ENCODE peak calls at places on chromosomes 4 and X, in six cellular contexts. One of them, this sample, is unnamed.

GRCh38 chr4:114886761-114887160 is 226.7 kb downstream of the NDST4 start:
- DNase-seq in OCI-LY7: no peak
- DNase-seq in AG09309: no peak
- DNase-seq in PC-9: no peak
- DNase-seq in ovary: no peak
- DNase-seq in hepatocyte: no peak
- DNase-seq in this sample: no peak

GRCh38 chr4:150209140-150209829 is 131.0 kb downstream of the DCLK2 start:
- DNase-seq in OCI-LY7: peak
- DNase-seq in ovary: peak
- DNase-seq in AG09309: peak
- DNase-seq in PC-9: peak
- DNase-seq in hepatocyte: peak
- DNase-seq in this sample: no peak

GRCh38 chr4:3421470-3421869 is 20.3 kb upstream of the HGFAC start:
- DNase-seq in OCI-LY7: no peak
- DNase-seq in hepatocyte: no peak
- DNase-seq in PC-9: no peak
- DNase-seq in ovary: no peak
- DNase-seq in AG09309: no peak
- DNase-seq in this sample: no peak

GRCh38 chr4:41216294-41217019 is 2.1 kb upstream of the APBB2 start:
- DNase-seq in ovary: peak
- DNase-seq in hepatocyte: peak
- DNase-seq in PC-9: peak
- DNase-seq in AG09309: no peak
- DNase-seq in OCI-LY7: peak
- DNase-seq in this sample: no peak

GRCh38 chr4:94827481-94828110 is 69.8 kb downstream of the BMPR1B start:
- DNase-seq in ovary: no peak
- DNase-seq in OCI-LY7: no peak
- DNase-seq in PC-9: peak
- DNase-seq in AG09309: peak
- DNase-seq in hepatocyte: peak
- DNase-seq in this sample: peak

GRCh38 chrX:9131066-9131465 is 97.1 kb upstream of the FAM9B start:
- DNase-seq in AG09309: no peak
- DNase-seq in OCI-LY7: no peak
- DNase-seq in PC-9: no peak
- DNase-seq in ovary: no peak
- DNase-seq in hepatocyte: no peak
- DNase-seq in this sample: no peak

GRCh38 chr4:141909541-141909940 is 273.2 kb downstream of the IL15 start:
- DNase-seq in ovary: no peak
- DNase-seq in AG09309: peak
- DNase-seq in OCI-LY7: no peak
- DNase-seq in PC-9: no peak
- DNase-seq in hepatocyte: no peak
- DNase-seq in this sample: peak

GRCh38 chr4:73709461-73710033 is 30.8 kb upstream of the CXCL8 start:
- DNase-seq in hepatocyte: no peak
- DNase-seq in PC-9: no peak
- DNase-seq in OCI-LY7: no peak
- DNase-seq in ovary: no peak
- DNase-seq in AG09309: no peak
- DNase-seq in this sample: no peak

GRCh38 chr4:185128272-185129119 is 14.6 kb upstream of the SLC25A4 start:
- DNase-seq in ovary: peak
- DNase-seq in PC-9: peak
- DNase-seq in OCI-LY7: no peak
- DNase-seq in AG09309: no peak
- DNase-seq in hepatocyte: peak
- DNase-seq in this sample: no peak

GRCh38 chr4:86334020-86334750 is 25.7 kb downstream of the MAPK10 start:
- DNase-seq in OCI-LY7: no peak
- DNase-seq in ovary: no peak
- DNase-seq in hepatocyte: no peak
- DNase-seq in AG09309: no peak
- DNase-seq in PC-9: no peak
- DNase-seq in this sample: no peak

GRCh38 chrX:31126205-31126604 is 54.4 kb upstream of the FTHL17 start:
- DNase-seq in PC-9: no peak
- DNase-seq in AG09309: no peak
- DNase-seq in hepatocyte: no peak
- DNase-seq in OCI-LY7: no peak
- DNase-seq in ovary: no peak
- DNase-seq in this sample: no peak

GRCh38 chrX:8726031-8726652 is 5.8 kb downstream of the ANOS1 start:
- DNase-seq in hepatocyte: no peak
- DNase-seq in OCI-LY7: no peak
- DNase-seq in PC-9: peak
- DNase-seq in ovary: no peak
- DNase-seq in AG09309: no peak
- DNase-seq in this sample: no peak

GRCh38 chr4:52931238-52931637 is 69.1 kb downstream of the RASL11B start:
- DNase-seq in OCI-LY7: no peak
- DNase-seq in AG09309: no peak
- DNase-seq in PC-9: no peak
- DNase-seq in ovary: no peak
- DNase-seq in hepatocyte: no peak
- DNase-seq in this sample: no peak

GRCh38 chr4:2662598-2662997 is 93.5 kb downstream of the TNIP2 start:
- DNase-seq in AG09309: peak
- DNase-seq in ovary: no peak
- DNase-seq in OCI-LY7: no peak
- DNase-seq in PC-9: no peak
- DNase-seq in hepatocyte: no peak
- DNase-seq in this sample: peak

GRCh38 chr4:53455766-53456165 is 78.3 kb downstream of the FIP1L1 start:
- DNase-seq in AG09309: no peak
- DNase-seq in hepatocyte: peak
- DNase-seq in PC-9: no peak
- DNase-seq in ovary: no peak
- DNase-seq in OCI-LY7: no peak
- DNase-seq in this sample: no peak

GRCh38 chr4:88018471-88018870 is 11.0 kb downstream of the PKD2 start:
- DNase-seq in PC-9: no peak
- DNase-seq in OCI-LY7: no peak
- DNase-seq in hepatocyte: no peak
- DNase-seq in AG09309: no peak
- DNase-seq in ovary: no peak
- DNase-seq in this sample: peak

GRCh38 chr4:179867300-179867878 is 2375.8 kb upstream of the TENM3 start:
- DNase-seq in PC-9: peak
- DNase-seq in AG09309: no peak
- DNase-seq in OCI-LY7: peak
- DNase-seq in hepatocyte: peak
- DNase-seq in ovary: no peak
- DNase-seq in this sample: no peak

GRCh38 chrX:23644744-23645143 is 22.5 kb upstream of the PRDX4 start:
- DNase-seq in hepatocyte: no peak
- DNase-seq in PC-9: no peak
- DNase-seq in ovary: peak
- DNase-seq in AG09309: no peak
- DNase-seq in OCI-LY7: no peak
- DNase-seq in this sample: no peak

GRCh38 chrX:21487832-21488231 is 113.6 kb downstream of the CNKSR2 start:
- DNase-seq in hepatocyte: peak
- DNase-seq in OCI-LY7: no peak
- DNase-seq in PC-9: peak
- DNase-seq in AG09309: no peak
- DNase-seq in ovary: no peak
- DNase-seq in this sample: no peak

GRCh38 chr4:77652237-77652897 is 46.7 kb downstream of the CXCL13 start:
- DNase-seq in ovary: no peak
- DNase-seq in hepatocyte: peak
- DNase-seq in AG09309: no peak
- DNase-seq in OCI-LY7: no peak
- DNase-seq in PC-9: no peak
- DNase-seq in this sample: no peak

GRCh38 chrX:152926279-152926678 is 28.4 kb downstream of the ZNF185 start:
- DNase-seq in AG09309: no peak
- DNase-seq in hepatocyte: peak
- DNase-seq in ovary: no peak
- DNase-seq in OCI-LY7: peak
- DNase-seq in PC-9: peak
- DNase-seq in this sample: no peak

GRCh38 chr4:26753642-26754041 is 107.0 kb upstream of the STIM2 start:
- DNase-seq in PC-9: no peak
- DNase-seq in ovary: peak
- DNase-seq in hepatocyte: peak
- DNase-seq in AG09309: peak
- DNase-seq in OCI-LY7: no peak
- DNase-seq in this sample: no peak

GRCh38 chr4:124542021-124542420 is 170.5 kb downstream of the ANKRD50 start:
- DNase-seq in OCI-LY7: no peak
- DNase-seq in ovary: no peak
- DNase-seq in hepatocyte: no peak
- DNase-seq in PC-9: no peak
- DNase-seq in AG09309: no peak
- DNase-seq in this sample: no peak

GRCh38 chr4:91840359-91840758 is 463.4 kb upstream of the GRID2 start:
- DNase-seq in hepatocyte: peak
- DNase-seq in AG09309: no peak
- DNase-seq in ovary: no peak
- DNase-seq in OCI-LY7: no peak
- DNase-seq in PC-9: no peak
- DNase-seq in this sample: no peak

DNA sequence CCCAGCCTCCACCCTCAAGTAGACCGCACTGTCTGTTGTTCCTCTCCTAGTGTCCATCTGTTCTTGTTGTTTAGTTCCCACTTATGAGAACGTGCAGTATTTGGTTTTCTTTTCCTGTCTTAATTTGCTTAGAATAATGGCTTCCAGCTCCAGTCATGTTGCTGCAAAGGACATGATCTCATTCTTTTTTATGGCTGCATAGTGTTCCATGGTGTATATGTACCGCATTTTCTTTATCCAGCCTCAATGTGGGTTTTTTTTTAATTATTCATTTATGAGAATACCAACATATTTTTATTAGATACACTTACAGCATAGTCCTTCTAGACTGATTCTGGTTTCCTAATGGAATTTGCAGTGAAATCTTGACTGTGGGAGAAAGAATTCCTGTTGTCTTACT is 1.3 kb downstream of the VMA21 start:
- DNase-seq in ovary: no peak
- DNase-seq in PC-9: no peak
- DNase-seq in OCI-LY7: peak
- DNase-seq in hepatocyte: no peak
- DNase-seq in AG09309: no peak
- DNase-seq in this sample: no peak
- H3K4me3 ChIP-seq in ovary: no peak
- H3K4me3 ChIP-seq in PC-9: peak
- H3K4me3 ChIP-seq in OCI-LY7: peak
- H3K4me3 ChIP-seq in hepatocyte: no peak
- H3K4me3 ChIP-seq in AG09309: no peak
- H3K4me3 ChIP-seq in this sample: no peak

DNA sequence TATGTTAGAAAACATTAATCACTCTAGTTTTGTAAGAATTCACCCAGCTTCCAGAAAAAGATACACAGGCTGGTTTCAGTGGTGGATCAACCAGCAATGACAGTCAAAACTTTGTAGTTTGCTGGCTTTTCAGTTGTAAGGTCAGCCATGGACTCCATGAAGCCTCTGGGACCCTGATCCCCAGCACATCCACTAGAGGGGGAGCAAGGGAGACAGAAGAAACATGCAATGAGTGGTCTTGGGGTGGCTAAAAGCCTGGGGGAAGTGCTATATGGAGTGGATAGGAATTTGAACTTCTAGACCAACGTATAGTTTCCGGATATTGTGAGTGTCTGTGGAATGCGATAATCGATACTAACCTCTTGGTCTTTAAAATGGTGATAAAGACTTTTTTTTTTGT is 72.7 kb downstream of the AFF2 start:
- DNase-seq in AG09309: no peak
- DNase-seq in PC-9: no peak
- DNase-seq in ovary: no peak
- DNase-seq in OCI-LY7: peak
- DNase-seq in hepatocyte: no peak
- DNase-seq in this sample: no peak
- TF ChIP-seq CTCF in AG09309: no peak
- TF ChIP-seq CTCF in PC-9: no peak
- TF ChIP-seq CTCF in ovary: no peak
- TF ChIP-seq CTCF in OCI-LY7: peak
- TF ChIP-seq CTCF in hepatocyte: no peak
- TF ChIP-seq CTCF in this sample: no peak

GRCh38 chr4:99011910-99012309 is 16.4 kb downstream of the METAP1 start:
- DNase-seq in PC-9: no peak
- DNase-seq in OCI-LY7: no peak
- DNase-seq in ovary: no peak
- DNase-seq in AG09309: no peak
- DNase-seq in hepatocyte: no peak
- DNase-seq in this sample: no peak

GRCh38 chr4:99013402-99013843 is 17.9 kb downstream of the METAP1 start:
- DNase-seq in OCI-LY7: no peak
- DNase-seq in AG09309: no peak
- DNase-seq in PC-9: no peak
- DNase-seq in ovary: no peak
- DNase-seq in hepatocyte: no peak
- DNase-seq in this sample: no peak

GRCh38 chr4:99008051-99008450 is 12.5 kb downstream of the METAP1 start:
- DNase-seq in OCI-LY7: no peak
- DNase-seq in AG09309: no peak
- DNase-seq in ovary: no peak
- DNase-seq in hepatocyte: no peak
- DNase-seq in PC-9: no peak
- DNase-seq in this sample: no peak

GRCh38 chr4:99013884-99014523 is 18.5 kb downstream of the METAP1 start:
- DNase-seq in hepatocyte: no peak
- DNase-seq in OCI-LY7: no peak
- DNase-seq in AG09309: no peak
- DNase-seq in PC-9: no peak
- DNase-seq in ovary: no peak
- DNase-seq in this sample: no peak
- H3K4me3 ChIP-seq in hepatocyte: no peak
- H3K4me3 ChIP-seq in OCI-LY7: no peak
- H3K4me3 ChIP-seq in AG09309: no peak
- H3K4me3 ChIP-seq in PC-9: no peak
- H3K4me3 ChIP-seq in ovary: no peak
- H3K4me3 ChIP-seq in this sample: no peak

DNA sequence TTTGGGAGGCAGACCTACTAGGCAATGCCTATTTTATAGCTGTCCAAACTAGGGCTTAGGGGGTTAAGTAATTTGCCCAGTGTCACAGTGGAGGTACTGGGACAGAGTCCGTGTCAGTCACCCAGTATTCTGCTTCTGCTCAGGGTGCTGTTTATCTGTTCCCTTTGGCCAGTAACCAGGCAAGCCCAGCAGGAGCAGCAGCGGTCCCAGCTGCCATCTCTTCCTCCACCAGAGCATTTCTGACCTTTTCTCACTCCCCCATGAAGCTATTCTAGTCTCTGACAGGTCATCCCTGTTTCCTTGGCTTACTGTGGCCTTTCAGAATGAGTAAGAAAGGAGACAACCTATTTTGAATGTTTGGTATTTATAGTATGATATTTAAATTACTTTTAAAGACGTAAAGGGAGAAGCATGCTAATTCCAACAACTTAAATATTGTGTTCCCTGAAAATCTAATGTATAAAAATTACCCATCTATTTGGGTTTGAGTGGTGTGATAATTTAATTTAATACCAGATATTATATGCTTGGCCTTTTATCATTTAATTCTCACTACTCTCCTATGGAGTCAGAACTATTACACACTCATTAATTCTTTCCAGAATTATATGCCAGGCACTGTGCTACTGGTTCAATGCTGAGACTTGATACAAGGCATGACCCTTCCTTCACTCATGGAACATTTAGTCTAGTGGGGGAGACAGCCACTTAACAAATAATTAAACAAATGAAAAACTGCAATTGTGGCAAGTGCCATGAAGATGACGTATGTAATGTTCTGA is 60.6 kb downstream of the RPS6KA3 start:
- DNase-seq in OCI-LY7: no peak
- DNase-seq in ovary: no peak
- DNase-seq in AG09309: no peak
- DNase-seq in hepatocyte: no peak
- DNase-seq in PC-9: no peak
- DNase-seq in this sample: no peak
- TF ChIP-seq CTCF in OCI-LY7: no peak
- TF ChIP-seq CTCF in ovary: no peak
- TF ChIP-seq CTCF in AG09309: no peak
- TF ChIP-seq CTCF in hepatocyte: no peak
- TF ChIP-seq CTCF in PC-9: no peak
- TF ChIP-seq CTCF in this sample: no peak

This sample was measured in BJ.